ENCODE peak calls at places on chromosomes 7 and 10, in nine cellular contexts. E, Y, C, L, I, B, T, F and G are unnamed samples.

GRCh38 chr7:72281325-72281724 is 130.8 kb downstream of the CALN1 start:
- DNase-seq in E (no peak), Y (no peak), C (no peak), L (no peak), I (no peak), B (no peak), T (no peak), F (no peak), G (no peak)

GRCh38 chr10:124550305-124551034 is 88.8 kb downstream of the LHPP start:
- DNase-seq in E (no peak), Y (no peak), C (no peak), L (no peak), I (no peak), B (no peak), T (no peak), F (no peak), G (no peak)

GRCh38 chr7:81499262-81500116 is 270.4 kb downstream of the HGF start:
- DNase-seq in E (peak), Y (no peak), C (no peak), L (peak), I (no peak), B (no peak), T (peak), F (peak), G (no peak)

GRCh38 chr7:156157409-156158012 is 345.2 kb upstream of the SHH start:
- DNase-seq in E (no peak), Y (no peak), C (no peak), L (no peak), I (peak), B (no peak), T (no peak), F (no peak), G (peak)

GRCh38 chr10:76299501-76299900 is 868.1 kb downstream of the LRMDA start:
- DNase-seq in E (no peak), Y (no peak), C (no peak), L (no peak), I (no peak), B (no peak), T (no peak), F (no peak), G (no peak)

GRCh38 chr7:155209920-155210319 is 87.8 kb upstream of the INSIG1 start:
- DNase-seq in E (no peak), Y (no peak), C (no peak), L (no peak), I (no peak), B (no peak), T (no peak), F (no peak), G (no peak)

GRCh38 chr7:81926154-81926553 is 156.3 kb upstream of the HGF start:
- DNase-seq in E (no peak), Y (no peak), C (no peak), L (peak), I (no peak), B (no peak), T (peak), F (no peak), G (no peak)

GRCh38 chr7:106604303-106604918 is 56.5 kb downstream of the CCDC71L start:
- DNase-seq in E (no peak), Y (no peak), C (no peak), L (no peak), I (no peak), B (no peak), T (no peak), F (no peak), G (no peak)

GRCh38 chr10:71406878-71407277 is 10.2 kb downstream of the CDH23 start:
- DNase-seq in E (no peak), Y (no peak), C (no peak), L (no peak), I (no peak), B (no peak), T (no peak), F (no peak), G (no peak)

GRCh38 chr10:120598377-120598776 is 141.3 kb downstream of the PLPP4 start:
- DNase-seq in E (no peak), Y (no peak), C (no peak), L (no peak), I (no peak), B (no peak), T (no peak), F (no peak), G (no peak)

GRCh38 chr7:134514663-134515062 is 12.7 kb upstream of the AKR1B10 start:
- DNase-seq in E (peak), Y (no peak), C (no peak), L (peak), I (no peak), B (no peak), T (peak), F (peak), G (no peak)

GRCh38 chr7:68542831-68543230 is 1055.4 kb upstream of the AUTS2 start:
- DNase-seq in E (no peak), Y (no peak), C (no peak), L (no peak), I (no peak), B (no peak), T (no peak), F (no peak), G (no peak)

GRCh38 chr10:122404576-122404975 is 30.1 kb downstream of the PLEKHA1 start:
- DNase-seq in E (no peak), Y (no peak), C (no peak), L (no peak), I (no peak), B (no peak), T (no peak), F (no peak), G (no peak)

GRCh38 chr7:25864943-25865633 is 286.9 kb upstream of the NFE2L3 start:
- DNase-seq in E (no peak), Y (no peak), C (no peak), L (no peak), I (no peak), B (no peak), T (no peak), F (no peak), G (no peak)

GRCh38 chr7:127066974-127067373 is 185.8 kb downstream of the GRM8 start:
- DNase-seq in E (no peak), Y (no peak), C (peak), L (no peak), I (no peak), B (no peak), T (no peak), F (no peak), G (no peak)

GRCh38 chr10:33455029-33455428 is 120.6 kb upstream of the NRP1 start:
- DNase-seq in E (no peak), Y (no peak), C (no peak), L (no peak), I (no peak), B (no peak), T (no peak), F (no peak), G (peak)

GRCh38 chr10:94409016-94409657 is 6.8 kb downstream of the TBC1D12 start:
- DNase-seq in E (no peak), Y (no peak), C (no peak), L (no peak), I (no peak), B (no peak), T (no peak), F (no peak), G (no peak)

GRCh38 chr7:84647797-84648762 is 453.5 kb upstream of the SEMA3A start:
- DNase-seq in E (peak), Y (no peak), C (no peak), L (peak), I (no peak), B (no peak), T (peak), F (no peak), G (no peak)

GRCh38 chr7:74454948-74455804 is 1.5 kb downstream of the GTF2IRD1 start:
- DNase-seq in E (no peak), Y (no peak), C (peak), L (no peak), I (no peak), B (no peak), T (no peak), F (peak), G (peak)

GRCh38 chr10:84497978-84498377 is 169.6 kb downstream of the CCSER2 start:
- DNase-seq in E (no peak), Y (no peak), C (no peak), L (no peak), I (no peak), B (no peak), T (no peak), F (no peak), G (no peak)

GRCh38 chr10:119655566-119656001 is 4.4 kb downstream of the BAG3 start:
- DNase-seq in E (peak), Y (peak), C (peak), L (peak), I (no peak), B (no peak), T (peak), F (peak), G (no peak)

GRCh38 chr10:82796510-82796909 is 921.5 kb downstream of the NRG3 start:
- DNase-seq in E (peak), Y (no peak), C (no peak), L (no peak), I (no peak), B (no peak), T (peak), F (no peak), G (no peak)

GRCh38 chr7:157526604-157527003 is 189.8 kb downstream of the DNAJB6 start:
- DNase-seq in E (no peak), Y (no peak), C (no peak), L (no peak), I (peak), B (no peak), T (no peak), F (no peak), G (no peak)

GRCh38 chr7:74032191-74032490 is 4.2 kb downstream of the ELN start:
- DNase-seq in E (peak), Y (no peak), C (no peak), L (peak), I (no peak), B (no peak), T (no peak), F (peak), G (peak)

GRCh38 chr7:153005750-153006149 is 246.2 kb downstream of the ACTR3B start:
- DNase-seq in E (no peak), Y (no peak), C (no peak), L (no peak), I (no peak), B (no peak), T (no peak), F (no peak), G (no peak)

GRCh38 chr7:90210925-90211324 is 615 bp upstream of the STEAP2 start:
- DNase-seq in E (no peak), Y (no peak), C (peak), L (no peak), I (no peak), B (no peak), T (no peak), F (peak), G (peak)

GRCh38 chr7:7793249-7793648 is 74.8 kb upstream of the RPA3 start:
- DNase-seq in E (no peak), Y (no peak), C (no peak), L (no peak), I (no peak), B (no peak), T (no peak), F (no peak), G (no peak)

GRCh38 chr7:124101173-124101768 is 68.4 kb upstream of the TMEM229A start:
- DNase-seq in E (peak), Y (no peak), C (peak), L (no peak), I (no peak), B (no peak), T (peak), F (no peak), G (no peak)

GRCh38 chr10:46062735-46063428 is 16.8 kb upstream of the MSMB start:
- DNase-seq in E (no peak), Y (no peak), C (no peak), L (no peak), I (no peak), B (no peak), T (no peak), F (no peak), G (no peak)

GRCh38 chr10:112785089-112785488 is 165.0 kb upstream of the TCF7L2 start:
- DNase-seq in E (no peak), Y (no peak), C (no peak), L (no peak), I (no peak), B (no peak), T (no peak), F (no peak), G (no peak)

GRCh38 chr7:31092606-31093005 is 40.5 kb downstream of the ADCYAP1R1 start:
- DNase-seq in E (no peak), Y (no peak), C (no peak), L (no peak), I (no peak), B (no peak), T (no peak), F (no peak), G (no peak)

GRCh38 chr7:107857541-107857912 is 33.5 kb upstream of the DLD start:
- DNase-seq in E (peak), Y (no peak), C (no peak), L (no peak), I (no peak), B (no peak), T (peak), F (no peak), G (no peak)

GRCh38 chr10:62831346-62831745 is 15.2 kb upstream of the EGR2 start:
- DNase-seq in E (peak), Y (no peak), C (no peak), L (no peak), I (no peak), B (no peak), T (peak), F (no peak), G (no peak)